ENCODE peak calls at places on chromosomes 3 and 15, in four cellular contexts. P is adrenal gland, K is cardiac muscle cell, W is ovary. N is an unnamed sample.

GRCh38 chr3:61683409-61684261 is 122.3 kb downstream of the PTPRG start:
- DNase-seq in P (no peak), K (no peak), W (no peak), N (no peak)

GRCh38 chr3:193590088-193590856 is 2.7 kb upstream of the OPA1 start:
- DNase-seq in P (no peak), K (peak; percentile 52), W (no peak), N (no peak)

GRCh38 chr15:93913871-93914270 is 317.5 kb upstream of the MCTP2 start:
- DNase-seq in P (no peak), K (no peak), W (no peak), N (no peak)

GRCh38 chr3:156633335-156633734 is 41.1 kb upstream of the TIPARP start:
- DNase-seq in P (peak; percentile 86), K (peak; percentile 86), W (peak; percentile 73), N (peak; percentile 87)

GRCh38 chr3:159945930-159946329 is 42.7 kb upstream of the IL12A start:
- DNase-seq in P (no peak), K (no peak), W (no peak), N (no peak)

GRCh38 chr3:53796161-53796560 is 50.1 kb downstream of the CHDH start:
- DNase-seq in P (peak; percentile 95), K (no peak), W (no peak), N (peak; percentile 72)

GRCh38 chr3:150342951-150343468 is 65.1 kb upstream of the TSC22D2 start:
- DNase-seq in P (no peak), K (no peak), W (no peak), N (no peak)

GRCh38 chr3:192395506-192395905 is 331.8 kb downstream of the FGF12 start:
- DNase-seq in P (no peak), K (no peak), W (no peak), N (no peak)

GRCh38 chr3:50539887-50540286 is 27.7 kb downstream of the C3orf18 start:
- DNase-seq in P (no peak), K (no peak), W (no peak), N (no peak)

GRCh38 chr15:39948817-39949216 is 14.9 kb downstream of the EIF2AK4 start:
- DNase-seq in P (no peak), K (no peak), W (no peak), N (no peak)
- H3K4me3 ChIP-seq in P (no peak overlapping the region), K (no peak overlapping the region), W (no peak overlapping the region), N (no peak overlapping the region)

GRCh38 chr3:121274411-121274810 is 271.4 kb downstream of the POLQ start:
- DNase-seq in P (no peak), K (no peak), W (no peak), N (no peak)
- H3K9me3 ChIP-seq in P (no peaks in the 10 kb centered on the region), K (no peaks in the 10 kb centered on the region), W (peaks cover 3% of the 10 kb centered on the region), N (no peaks in the 10 kb centered on the region)

DNA sequence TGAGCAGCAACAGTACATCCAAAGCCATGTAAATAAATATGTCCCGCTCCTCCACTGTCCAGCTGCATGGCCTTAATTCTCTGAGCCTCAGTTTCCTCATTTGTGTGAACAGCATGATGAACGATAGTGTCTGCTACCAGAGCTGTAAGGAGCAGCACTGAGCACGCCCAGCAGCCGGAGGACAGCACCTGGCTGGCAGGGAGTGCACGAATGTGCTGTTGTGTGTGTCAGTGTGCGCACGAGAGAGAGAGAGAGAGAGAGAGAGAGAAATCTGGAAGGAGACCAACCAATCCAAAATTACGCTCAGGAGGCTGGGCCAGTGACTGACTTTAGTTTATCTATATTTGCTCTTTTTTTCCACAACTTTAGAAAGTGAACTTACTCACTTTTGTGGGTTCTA is 26.6 kb upstream of the PLXNA1 start:
- DNase-seq in P (no peak), K (no peak), W (peak; percentile 51), N (peak; percentile 10)
- H3K27ac ChIP-seq in P (no peak overlapping the region), K (no peak overlapping the region), W (peak overlapping the region; percentile 36), N (no peak overlapping the region)

DNA sequence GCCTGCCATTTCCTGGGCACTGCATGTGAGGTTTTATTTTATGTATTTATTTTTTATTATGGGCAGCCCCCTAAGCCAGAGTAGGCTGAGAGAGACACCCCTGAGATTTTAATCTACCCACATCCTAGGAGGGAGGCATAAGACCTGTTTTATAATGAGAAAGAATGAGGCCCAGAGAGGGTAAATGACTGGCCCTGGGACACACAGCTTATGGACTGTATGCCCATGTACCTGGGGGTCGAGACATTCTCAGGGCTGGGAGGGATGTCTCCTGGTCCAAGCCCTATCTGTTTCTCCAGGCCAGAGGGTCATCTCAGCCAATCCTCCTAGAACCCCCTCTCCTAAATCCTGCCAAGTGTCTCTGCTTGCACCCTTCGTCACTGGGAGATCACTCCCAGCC is 6.1 kb downstream of the PLXND1 start:
- DNase-seq in P (no peak), K (no peak), W (no peak), N (no peak)
- H3K4me3 ChIP-seq in P (no peak overlapping the region), K (no peak overlapping the region), W (no peak overlapping the region), N (no peak overlapping the region)

N was measured in right cardiac atrium.